ENCODE peak calls at places on chromosomes 5 and 9, in four cellular contexts. A is activated naive CD8-positive, alpha-beta T cell treated with anti-CD3 and anti-CD28 coated beads for 36 hours; V is ovary; M is HTR-8/SVneo. B is an unnamed sample.

GRCh38 chr9:34338664-34339063 is 9.3 kb downstream of the NUDT2 start:
- DNase-seq in A (no peak), V (no peak), M (no peak), B (no peak)

GRCh38 chr5:120538149-120538548 is 74.0 kb downstream of the PRR16 start:
- DNase-seq in A (no peak), V (no peak), M (no peak), B (no peak)

GRCh38 chr5:120600639-120601038 is 136.5 kb downstream of the PRR16 start:
- DNase-seq in V (no peak), M (no peak), A (no peak), B (no peak)

GRCh38 chr9:94921072-94921471 is 194.6 kb downstream of the AOPEP start:
- DNase-seq in M (no peak), V (no peak), A (no peak), B (no peak)

GRCh38 chr5:122849746-122850145 is 4.3 kb downstream of the SNX24 start:
- DNase-seq in A (no peak), M (no peak), V (no peak), B (no peak)

GRCh38 chr5:142053434-142054253 is 40.8 kb upstream of the GNPDA1 start:
- DNase-seq in A (no peak), M (peak; percentile 55), V (no peak), B (no peak)

GRCh38 chr5:36457511-36458260 is 148.7 kb upstream of the SLC1A3 start:
- DNase-seq in V (no peak), A (no peak), M (no peak), B (no peak)

GRCh38 chr9:105662184-105663104 is at the start of gene TAL2:
- DNase-seq in M (no peak), A (no peak), V (no peak), B (no peak)

GRCh38 chr5:140988036-140988997 is 22.0 kb downstream of the PCDHAC2 start:
- DNase-seq in V (no peak), M (no peak), A (no peak), B (no peak)

GRCh38 chr9:114094971-114095370 is 4.1 kb downstream of the KIF12 start:
- DNase-seq in A (no peak), M (no peak), V (no peak), B (no peak)

GRCh38 chr5:146313027-146313426 is 25.6 kb upstream of the POU4F3 start:
- DNase-seq in V (no peak), M (no peak), A (no peak), B (no peak)

GRCh38 chr5:140311011-140311467 is 8.1 kb upstream of the PFDN1 start:
- DNase-seq in A (no peak), V (no peak), M (no peak), B (no peak)

GRCh38 chr5:173888473-173889135 is 455 bp downstream of the CPEB4 start:
- DNase-seq in M (no peak), V (peak; percentile 27), A (peak; percentile 18), B (no peak)

GRCh38 chr9:70563437-70564204 is 149.2 kb upstream of the KLF9 start:
- DNase-seq in M (no peak), V (no peak), A (peak; percentile 52), B (peak; percentile 24)

GRCh38 chr9:23278566-23278965 is 547.5 kb downstream of the ELAVL2 start:
- DNase-seq in V (no peak), M (no peak), A (no peak), B (no peak)

GRCh38 chr5:132265336-132266030 is 8.0 kb downstream of the PDLIM4 start:
- DNase-seq in V (peak; percentile 58), A (no peak), M (peak; percentile 92), B (no peak)

GRCh38 chr5:68151812-68152211 is 63.7 kb upstream of the PIK3R1 start:
- DNase-seq in A (no peak), V (no peak), M (no peak), B (no peak)

GRCh38 chr5:69038539-69038938 is 55.3 kb upstream of the SLC30A5 start:
- DNase-seq in V (no peak), M (no peak), A (no peak), B (no peak)

GRCh38 chr9:108094676-108094993 is 605.1 kb upstream of the KLF4 start:
- DNase-seq in A (no peak), V (no peak), M (no peak), B (no peak)

GRCh38 chr5:66892715-66893114 is 296.5 kb downstream of the MAST4 start:
- DNase-seq in M (no peak), A (no peak), V (no peak), B (no peak)

GRCh38 chr9:134263575-134263974 is 62.7 kb upstream of the RXRA start:
- DNase-seq in M (no peak), A (no peak), V (no peak), B (no peak)